ENCODE peak calls at places on chromosomes 6 and 20, in four cellular contexts. G is H54, S is germinal center, J is substantia nigra. W is an unnamed sample.

GRCh38 chr6:139392834-139393233 is 18.4 kb upstream of the CITED2 start:
- DNase-seq in G (no peak), J (no peak), S (peak), W (no peak)

GRCh38 chr6:5128351-5128750 is 43.2 kb downstream of the PPP1R3G start:
- DNase-seq in G (no peak), S (no peak), J (no peak), W (no peak)

GRCh38 chr6:7781240-7781639 is 55.3 kb downstream of the BMP6 start:
- DNase-seq in J (no peak), G (no peak), S (no peak), W (no peak)

GRCh38 chr20:58075980-58076749 is 152.3 kb downstream of the ANKRD60 start:
- DNase-seq in J (no peak), G (no peak), S (no peak), W (no peak)

GRCh38 chr20:63687419-63688233 is 8.8 kb upstream of the TNFRSF6B start:
- DNase-seq in S (no peak), G (no peak), J (no peak), W (no peak)

GRCh38 chr6:70520575-70520974 is 46.2 kb upstream of the SDHAF4 start:
- DNase-seq in S (peak), J (no peak), G (no peak), W (no peak)

GRCh38 chr6:31576897-31577341 is 1.6 kb downstream of the TNF start:
- DNase-seq in J (no peak), G (no peak), S (no peak), W (no peak)

GRCh38 chr20:63858393-63859165 is 2.7 kb upstream of the ABHD16B start:
- DNase-seq in S (no peak), J (no peak), G (no peak), W (peak)

GRCh38 chr20:48025061-48025515 is 239.8 kb upstream of the SULF2 start:
- DNase-seq in G (peak), S (no peak), J (no peak), W (no peak)

GRCh38 chr6:25122622-25123237 is 156.4 kb upstream of the CARMIL1 start:
- DNase-seq in S (no peak), J (no peak), G (no peak), W (no peak)

GRCh38 chr20:48761023-48761785 is 66.6 kb downstream of the PREX1 start:
- DNase-seq in J (no peak), G (no peak), S (no peak), W (no peak)

GRCh38 chr6:31622678-31623077 is 2.2 kb downstream of the PRRC2A start:
- DNase-seq in G (no peak), J (no peak), S (no peak), W (no peak)

GRCh38 chr6:133291671-133292070 is 50.5 kb downstream of the EYA4 start:
- DNase-seq in G (no peak), J (no peak), S (no peak), W (no peak)

GRCh38 chr6:82875573-82876185 is 190.0 kb downstream of the UBE3D start:
- DNase-seq in G (peak), S (no peak), J (no peak), W (no peak)

GRCh38 chr20:47126709-47127108 is 229.8 kb downstream of the ZMYND8 start:
- DNase-seq in J (no peak), G (no peak), S (no peak), W (no peak)

GRCh38 chr20:60586417-60587105 is 628.3 kb downstream of the CDH26 start:
- DNase-seq in J (no peak), G (no peak), S (no peak), W (peak)

GRCh38 chr6:152981219-152981618 is 1.6 kb downstream of the FBXO5 start:
- DNase-seq in G (no peak), J (no peak), S (no peak), W (no peak)

GRCh38 chr6:166900956-166901607 is 55.3 kb downstream of the RNASET2 start:
- DNase-seq in S (no peak), J (no peak), G (no peak), W (no peak)

GRCh38 chr6:167058261-167058660 is 59.1 kb downstream of the CEP43 start:
- DNase-seq in G (no peak), S (no peak), J (no peak), W (no peak)

GRCh38 chr6:1856381-1856780 is 246.7 kb downstream of the FOXC1 start:
- DNase-seq in S (peak), G (no peak), J (no peak), W (no peak)

GRCh38 chr6:36083446-36083845 is 46.9 kb upstream of the MAPK13 start:
- DNase-seq in S (no peak), J (no peak), G (no peak), W (no peak)

GRCh38 chr6:166221040-166221439 is 53.4 kb upstream of the TBXT start:
- DNase-seq in J (no peak), G (no peak), S (no peak), W (no peak)

GRCh38 chr6:43433148-43433547 is 5.8 kb downstream of the ABCC10 start:
- DNase-seq in G (no peak), S (no peak), J (no peak), W (no peak)

GRCh38 chr20:23362392-23363256 is 642 bp downstream of the GZF1 start:
- DNase-seq in G (peak), S (peak), J (no peak), W (peak)

GRCh38 chr6:33312361-33313104 is 1.3 kb downstream of the TAPBP start:
- DNase-seq in S (peak), G (peak), J (no peak), W (peak)

GRCh38 chr6:148035763-148036390 is 306.8 kb upstream of the SASH1 start:
- DNase-seq in G (no peak), J (no peak), S (no peak), W (no peak)

GRCh38 chr6:149884215-149884614 is 13.7 kb downstream of the RAET1E start:
- DNase-seq in J (no peak), G (no peak), S (no peak), W (no peak)

GRCh38 chr6:159044899-159045727 is at the start of gene TAGAP:
- DNase-seq in G (no peak), J (no peak), S (peak), W (no peak)

GRCh38 chr6:42316390-42316970 is 98.8 kb upstream of the MRPS10 start:
- DNase-seq in S (no peak), G (no peak), J (no peak), W (peak)

GRCh38 chr6:52416629-52417151 is 3.5 kb upstream of the EFHC1 start:
- DNase-seq in S (peak), J (no peak), G (peak), W (peak)

GRCh38 chr6:127812985-127813681 is 87.7 kb downstream of the THEMIS start:
- DNase-seq in S (no peak), J (no peak), G (no peak), W (no peak)

GRCh38 chr20:6440087-6440799 is 317.4 kb upstream of the FERMT1 start:
- DNase-seq in G (no peak), J (no peak), S (no peak), W (no peak)

GRCh38 chr20:40493071-40493470 is 196.0 kb downstream of the MAFB start:
- DNase-seq in J (no peak), S (no peak), G (no peak), W (no peak)

GRCh38 chr20:25863536-25864325 is 167.1 kb upstream of the ZNF337 start:
- DNase-seq in G (no peak), J (no peak), S (no peak), W (peak)

GRCh38 chr20:59153832-59154231 is 9.8 kb upstream of the ZNF831 start:
- DNase-seq in G (no peak), S (no peak), J (no peak), W (no peak)

GRCh38 chr6:120764312-120764711 is 570.0 kb downstream of the TBC1D32 start:
- DNase-seq in S (no peak), G (no peak), J (no peak), W (peak)

GRCh38 chr6:53837875-53838806 is 43.3 kb downstream of the LRRC1 start:
- DNase-seq in G (no peak), S (no peak), J (no peak), W (peak)